ENCODE peak calls at places on chromosomes 11 and 22, in five cellular contexts. One of them, this sample, is unnamed.
A peak's percentile ranks its signal among the peaks of the same experiment; 100 is the strongest.

GRCh38 chr11:126355324-126355925 is at the start of gene ST3GAL4:
- DNase-seq in neural crest cell: peak; percentile 81
- DNase-seq in prostate gland: peak; percentile 60
- DNase-seq in EH: peak; percentile 78
- DNase-seq in stimulated activated CD8-positive, alpha-beta memory T cell treated with anti-CD3 and anti-CD28 coated beads, Interleukin-4, amount 100 ng/mL, for 24 hours: peak; percentile 68
- DNase-seq in this sample: peak; percentile 56

GRCh38 chr11:113874096-113874919 is 1.1 kb downstream of the USP28 start:
- DNase-seq in neural crest cell: no peak
- DNase-seq in prostate gland: no peak
- DNase-seq in EH: peak; percentile 30
- DNase-seq in stimulated activated CD8-positive, alpha-beta memory T cell treated with anti-CD3 and anti-CD28 coated beads, Interleukin-4, amount 100 ng/mL, for 24 hours: no peak
- DNase-seq in this sample: no peak

GRCh38 chr22:29093980-29094379 is 21.1 kb downstream of the KREMEN1 start:
- DNase-seq in neural crest cell: no peak
- DNase-seq in prostate gland: no peak
- DNase-seq in EH: peak; percentile 61
- DNase-seq in stimulated activated CD8-positive, alpha-beta memory T cell treated with anti-CD3 and anti-CD28 coated beads, Interleukin-4, amount 100 ng/mL, for 24 hours: no peak
- DNase-seq in this sample: no peak

GRCh38 chr11:119078675-119079420 is 5.8 kb upstream of the HMBS start:
- DNase-seq in neural crest cell: no peak
- DNase-seq in prostate gland: no peak
- DNase-seq in EH: no peak
- DNase-seq in stimulated activated CD8-positive, alpha-beta memory T cell treated with anti-CD3 and anti-CD28 coated beads, Interleukin-4, amount 100 ng/mL, for 24 hours: no peak
- DNase-seq in this sample: no peak

GRCh38 chr22:31199187-31199586 is 12.9 kb upstream of the LIMK2 start:
- DNase-seq in neural crest cell: no peak
- DNase-seq in prostate gland: no peak
- DNase-seq in EH: no peak
- DNase-seq in stimulated activated CD8-positive, alpha-beta memory T cell treated with anti-CD3 and anti-CD28 coated beads, Interleukin-4, amount 100 ng/mL, for 24 hours: no peak
- DNase-seq in this sample: peak; percentile 28

GRCh38 chr22:21098099-21098671 is 52.4 kb downstream of the LRRC74B start:
- DNase-seq in neural crest cell: no peak
- DNase-seq in prostate gland: no peak
- DNase-seq in EH: peak; percentile 33
- DNase-seq in stimulated activated CD8-positive, alpha-beta memory T cell treated with anti-CD3 and anti-CD28 coated beads, Interleukin-4, amount 100 ng/mL, for 24 hours: no peak
- DNase-seq in this sample: peak; percentile 14

GRCh38 chr11:116500833-116501622 is 271.8 kb downstream of the BUD13 start:
- DNase-seq in neural crest cell: no peak
- DNase-seq in prostate gland: no peak
- DNase-seq in EH: no peak
- DNase-seq in stimulated activated CD8-positive, alpha-beta memory T cell treated with anti-CD3 and anti-CD28 coated beads, Interleukin-4, amount 100 ng/mL, for 24 hours: no peak
- DNase-seq in this sample: no peak

GRCh38 chr11:125481531-125481930 is 14.5 kb downstream of the FEZ1 start:
- DNase-seq in neural crest cell: peak; percentile 30
- DNase-seq in prostate gland: no peak
- DNase-seq in EH: no peak
- DNase-seq in stimulated activated CD8-positive, alpha-beta memory T cell treated with anti-CD3 and anti-CD28 coated beads, Interleukin-4, amount 100 ng/mL, for 24 hours: no peak
- DNase-seq in this sample: no peak

GRCh38 chr11:120385110-120385509 is 48.9 kb downstream of the ARHGEF12 start:
- DNase-seq in neural crest cell: no peak
- DNase-seq in prostate gland: no peak
- DNase-seq in EH: no peak
- DNase-seq in stimulated activated CD8-positive, alpha-beta memory T cell treated with anti-CD3 and anti-CD28 coated beads, Interleukin-4, amount 100 ng/mL, for 24 hours: no peak
- DNase-seq in this sample: no peak

GRCh38 chr11:29485641-29486040 is 531.2 kb downstream of the KCNA4 start:
- DNase-seq in neural crest cell: no peak
- DNase-seq in prostate gland: no peak
- DNase-seq in EH: no peak
- DNase-seq in stimulated activated CD8-positive, alpha-beta memory T cell treated with anti-CD3 and anti-CD28 coated beads, Interleukin-4, amount 100 ng/mL, for 24 hours: no peak
- DNase-seq in this sample: no peak

GRCh38 chr11:131195801-131196517 is 174.5 kb upstream of the NTM start:
- DNase-seq in neural crest cell: no peak
- DNase-seq in prostate gland: peak; percentile 62
- DNase-seq in EH: peak; percentile 62
- DNase-seq in stimulated activated CD8-positive, alpha-beta memory T cell treated with anti-CD3 and anti-CD28 coated beads, Interleukin-4, amount 100 ng/mL, for 24 hours: no peak
- DNase-seq in this sample: no peak

GRCh38 chr22:48703265-48703941 is 1124.3 kb downstream of the BRD1 start:
- DNase-seq in neural crest cell: no peak
- DNase-seq in prostate gland: no peak
- DNase-seq in EH: no peak
- DNase-seq in stimulated activated CD8-positive, alpha-beta memory T cell treated with anti-CD3 and anti-CD28 coated beads, Interleukin-4, amount 100 ng/mL, for 24 hours: no peak
- DNase-seq in this sample: no peak

GRCh38 chr22:35140879-35141745 is 75.2 kb downstream of the ISX start:
- DNase-seq in neural crest cell: no peak
- DNase-seq in prostate gland: no peak
- DNase-seq in EH: no peak
- DNase-seq in stimulated activated CD8-positive, alpha-beta memory T cell treated with anti-CD3 and anti-CD28 coated beads, Interleukin-4, amount 100 ng/mL, for 24 hours: no peak
- DNase-seq in this sample: no peak

GRCh38 chr11:2930705-2931415 is 1.6 kb upstream of the PHLDA2 start:
- DNase-seq in neural crest cell: no peak
- DNase-seq in prostate gland: peak; percentile 86
- DNase-seq in EH: peak; percentile 57
- DNase-seq in stimulated activated CD8-positive, alpha-beta memory T cell treated with anti-CD3 and anti-CD28 coated beads, Interleukin-4, amount 100 ng/mL, for 24 hours: no peak
- DNase-seq in this sample: peak; percentile 75

GRCh38 chr11:134124660-134125451 is 56.0 kb downstream of the JAM3 start:
- DNase-seq in neural crest cell: peak; percentile 44
- DNase-seq in prostate gland: peak; percentile 57
- DNase-seq in EH: peak; percentile 66
- DNase-seq in stimulated activated CD8-positive, alpha-beta memory T cell treated with anti-CD3 and anti-CD28 coated beads, Interleukin-4, amount 100 ng/mL, for 24 hours: no peak
- DNase-seq in this sample: no peak

GRCh38 chr11:36564376-36565032 is 3.3 kb upstream of the RAG1 start:
- DNase-seq in neural crest cell: peak; percentile 42
- DNase-seq in prostate gland: peak; percentile 50
- DNase-seq in EH: peak; percentile 68
- DNase-seq in stimulated activated CD8-positive, alpha-beta memory T cell treated with anti-CD3 and anti-CD28 coated beads, Interleukin-4, amount 100 ng/mL, for 24 hours: peak; percentile 9
- DNase-seq in this sample: peak; percentile 75

This sample was measured in trophoblast cell.